ENCODE peak calls at places on chromosomes 11 and 22, in six cellular contexts. S is head of caudate nucleus; R is activated CD8-positive, alpha-beta memory T cell treated with anti-CD3 and anti-CD28 coated beads, Interleukin-2, amount 50 U/mL, for 48 hours; V is naive thymus-derived CD8-positive, alpha-beta T cell; O is foreskin fibroblast; H is EL. N is an unnamed sample.

GRCh38 chr11:85685820-85686459 is at the start of gene CCDC89:
- DNase-seq in S (peak; percentile 71), R (no peak), V (no peak), O (peak; percentile 91), H (peak; percentile 77), N (no peak)

GRCh38 chr22:26466196-26466595 is 17.4 kb downstream of the HPS4 start:
- DNase-seq in S (no peak), R (no peak), V (no peak), O (peak; percentile 73), H (no peak), N (no peak)

GRCh38 chr22:50600967-50601668 is 525 bp downstream of the MAPK8IP2 start:
- DNase-seq in S (no peak), R (no peak), V (no peak), O (no peak), H (no peak), N (no peak)

GRCh38 chr11:72436667-72437066 is 2.3 kb upstream of the CLPB start:
- DNase-seq in S (no peak), R (no peak), V (no peak), O (no peak), H (no peak), N (no peak)

GRCh38 chr11:79485694-79486093 is 44.9 kb upstream of the TENM4 start:
- DNase-seq in S (no peak), R (no peak), V (no peak), O (no peak), H (no peak), N (no peak)

GRCh38 chr22:19448739-19449421 is 1.4 kb upstream of the C22orf39 start:
- DNase-seq in S (no peak), R (peak; percentile 66), V (no peak), O (no peak), H (no peak), N (no peak)

GRCh38 chr11:75869661-75870455 is 54.8 kb downstream of the UVRAG start:
- DNase-seq in S (no peak), R (no peak), V (no peak), O (no peak), H (no peak), N (no peak)

GRCh38 chr22:49233507-49234100 is 594.1 kb downstream of the BRD1 start:
- DNase-seq in S (no peak), R (no peak), V (no peak), O (no peak), H (no peak), N (no peak)

GRCh38 chr22:28981818-28982499 is 79.7 kb downstream of the C22orf31 start:
- DNase-seq in S (no peak), R (no peak), V (no peak), O (no peak), H (no peak), N (no peak)